ENCODE peak calls at places on chromosome 19, in four cellular contexts. O, F, M and U are unnamed samples.

GRCh38 chr19:38063921-38064320 is 156.9 kb downstream of the SIPA1L3 start:
- DNase-seq in O (no peak), F (no peak), M (no peak), U (no peak)

GRCh38 chr19:8120636-8121480 is 28.5 kb downstream of the FBN3 start:
- DNase-seq in O (no peak), F (no peak), M (no peak), U (no peak)

GRCh38 chr19:3743486-3743885 is 18.0 kb downstream of the APBA3 start:
- DNase-seq in O (no peak), F (no peak), M (no peak), U (peak)

GRCh38 chr19:39377373-39378362 is 13.2 kb downstream of the PAF1 start:
- DNase-seq in O (no peak), F (no peak), M (no peak), U (no peak)

GRCh38 chr19:15191982-15192381 is 8.8 kb downstream of the NOTCH3 start:
- DNase-seq in O (no peak), F (no peak), M (no peak), U (no peak)

GRCh38 chr19:38115264-38115802 is 108.7 kb downstream of the DPF1 start:
- DNase-seq in O (no peak), F (no peak), M (no peak), U (no peak)

GRCh38 chr19:32676186-32676894 is 692 bp downstream of the RGS9BP start:
- DNase-seq in O (no peak), F (no peak), M (no peak), U (no peak)

GRCh38 chr19:11699931-11700794 is 38.6 kb downstream of the ZNF823 start:
- DNase-seq in O (peak), F (peak), M (no peak), U (peak)

GRCh38 chr19:38135150-38135998 is 88.6 kb downstream of the DPF1 start:
- DNase-seq in O (peak), F (peak), M (no peak), U (no peak)

GRCh38 chr19:489418-490196 is 6.7 kb upstream of the MADCAM1 start:
- DNase-seq in O (peak), F (peak), M (no peak), U (peak)

GRCh38 chr19:4301590-4302237 is 475 bp downstream of the TMIGD2 start:
- DNase-seq in O (no peak), F (no peak), M (no peak), U (no peak)

GRCh38 chr19:29530549-29531457 is 5.0 kb downstream of the VSTM2B start:
- DNase-seq in O (no peak), F (no peak), M (no peak), U (no peak)

GRCh38 chr19:39407644-39408391 is 1.2 kb downstream of the ZFP36 start:
- DNase-seq in O (peak), F (no peak), M (no peak), U (peak)

GRCh38 chr19:1360818-1361461 is 22.8 kb upstream of the NDUFS7 start:
- DNase-seq in O (peak), F (peak), M (no peak), U (peak)

GRCh38 chr19:6801397-6802086 is 29.0 kb downstream of the VAV1 start:
- DNase-seq in O (no peak), F (no peak), M (peak), U (peak)

GRCh38 chr19:39103151-39103550 is 19.0 kb downstream of the ACP7 start:
- DNase-seq in O (no peak), F (no peak), M (no peak), U (no peak)

GRCh38 chr19:7789447-7789846 is 26.4 kb downstream of the CLEC4M start:
- DNase-seq in O (no peak), F (no peak), M (no peak), U (no peak)

GRCh38 chr19:55530996-55531395 is 5.9 kb downstream of the SBK2 start:
- DNase-seq in O (no peak), F (no peak), M (no peak), U (no peak)

GRCh38 chr19:1862424-1863307 is 713 bp downstream of the KLF16 start:
- DNase-seq in O (no peak), F (no peak), M (no peak), U (no peak)

GRCh38 chr19:23470873-23471555 is 75.7 kb upstream of the ZNF91 start:
- DNase-seq in O (no peak), F (no peak), M (no peak), U (no peak)

GRCh38 chr19:5892772-5893275 is 10.8 kb downstream of the NDUFA11 start:
- DNase-seq in O (no peak), F (no peak), M (no peak), U (no peak)

GRCh38 chr19:31397308-31397707 is 48.1 kb upstream of the TSHZ3 start:
- DNase-seq in O (no peak), F (no peak), M (no peak), U (no peak)

GRCh38 chr19:6204212-6204611 is 68.7 kb downstream of the ACSBG2 start:
- DNase-seq in O (peak), F (no peak), M (no peak), U (peak)

GRCh38 chr19:31344403-31344802 is 4.8 kb downstream of the TSHZ3 start:
- DNase-seq in O (no peak), F (no peak), M (no peak), U (no peak)

GRCh38 chr19:3227054-3227626 is 2.7 kb downstream of the CELF5 start:
- DNase-seq in O (no peak), F (no peak), M (no peak), U (no peak)

GRCh38 chr19:6362351-6362801 is 1.0 kb downstream of the CLPP start:
- DNase-seq in O (no peak), F (no peak), M (no peak), U (no peak)

GRCh38 chr19:45051929-45052579 is 13.2 kb downstream of the CLASRP start:
- DNase-seq in O (no peak), F (no peak), M (no peak), U (no peak)

GRCh38 chr19:41226053-41226873 is 7.2 kb downstream of the AXL start:
- DNase-seq in O (peak), F (peak), M (peak), U (peak)
- H3K4me3 ChIP-seq in O (peak), F (peak), M (peak), U (peak)

GRCh38 chr19:47418595-47419036 is 711 bp downstream of the MEIS3 start:
- DNase-seq in O (no peak), F (no peak), M (no peak), U (no peak)
- H3K4me3 ChIP-seq in O (peak), F (peak), M (peak), U (peak)

DNA sequence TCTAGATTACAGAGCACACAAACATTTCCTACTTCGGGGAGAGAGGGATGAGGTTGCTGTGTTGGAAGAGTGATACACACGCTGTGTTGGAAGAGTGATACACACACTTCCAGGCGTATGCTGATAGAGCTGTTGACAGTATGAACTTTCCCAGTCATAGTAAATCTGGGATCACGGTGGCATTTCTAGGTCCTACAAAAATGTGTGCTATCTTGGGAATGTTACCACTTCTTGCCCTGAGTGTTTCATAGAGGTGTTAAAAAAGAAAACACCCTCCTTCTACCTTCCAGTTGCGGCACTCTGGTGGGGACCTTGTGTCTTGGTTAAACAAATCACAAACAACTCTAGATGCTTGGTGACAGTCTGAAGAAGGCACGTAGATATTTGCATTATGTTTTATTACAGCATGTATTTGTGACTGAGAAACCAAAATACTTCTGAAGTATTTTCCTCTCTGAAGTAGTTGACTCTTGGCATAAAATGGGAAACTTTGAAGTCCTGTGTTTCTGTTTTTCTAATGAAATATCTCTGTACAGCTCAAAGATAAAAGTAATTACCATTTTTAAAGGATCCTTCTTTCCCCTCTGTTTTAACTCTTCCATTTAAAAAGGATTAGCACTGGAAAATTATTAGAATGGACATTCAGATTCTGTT is 52.5 kb downstream of the ARHGAP35 start:
- DNase-seq in O (no peak), F (no peak), M (no peak), U (no peak)
- H3K4me3 ChIP-seq in O (no peak), F (no peak), M (no peak), U (no peak)

GRCh38 chr19:48511321-48511731 is 309 bp downstream of the LMTK3 start:
- DNase-seq in O (no peak), F (no peak), M (no peak), U (no peak)

GRCh38 chr19:48514123-48514458 is 2.5 kb upstream of the LMTK3 start:
- DNase-seq in O (no peak), F (no peak), M (no peak), U (no peak)

GRCh38 chr19:48511800-48512503 is at the start of gene LMTK3:
- DNase-seq in O (peak), F (peak), M (no peak), U (peak)

GRCh38 chr19:48513289-48514122 is 1.9 kb upstream of the LMTK3 start:
- DNase-seq in O (peak), F (peak), M (no peak), U (peak)

GRCh38 chr19:48512504-48513288 is 1.1 kb upstream of the LMTK3 start:
- DNase-seq in O (no peak), F (no peak), M (no peak), U (no peak)
- H3K4me3 ChIP-seq in O (no peak), F (no peak), M (peak), U (no peak)

GRCh38 chr19:13024958-13025653 is 29.8 kb downstream of the NFIX start:
- DNase-seq in O (no peak), F (no peak), M (no peak), U (no peak)
- H3K4me3 ChIP-seq in O (peak), F (peak), M (peak), U (peak)

GRCh38 chr19:13861714-13862531 is 15.0 kb upstream of the NANOS3 start:
- DNase-seq in O (peak), F (peak), M (peak), U (peak)
- H3K4me3 ChIP-seq in O (peak), F (peak), M (peak), U (peak)

GRCh38 chr19:10332965-10333757 is at the start of gene RAVER1:
- DNase-seq in O (peak), F (peak), M (peak), U (peak)

GRCh38 chr19:10334340-10335148 is 1.2 kb upstream of the RAVER1 start:
- DNase-seq in O (peak), F (peak), M (peak), U (peak)

GRCh38 chr19:10332158-10332964 is 968 bp downstream of the RAVER1 start:
- DNase-seq in O (no peak), F (no peak), M (no peak), U (no peak)

GRCh38 chr19:10333758-10334339 is 520 bp upstream of the RAVER1 start:
- DNase-seq in O (peak), F (no peak), M (no peak), U (peak)

GRCh38 chr19:10335149-10336053 is 2.1 kb upstream of the RAVER1 start:
- DNase-seq in O (no peak), F (no peak), M (no peak), U (no peak)
- H3K4me3 ChIP-seq in O (peak), F (peak), M (peak), U (peak)

DNA sequence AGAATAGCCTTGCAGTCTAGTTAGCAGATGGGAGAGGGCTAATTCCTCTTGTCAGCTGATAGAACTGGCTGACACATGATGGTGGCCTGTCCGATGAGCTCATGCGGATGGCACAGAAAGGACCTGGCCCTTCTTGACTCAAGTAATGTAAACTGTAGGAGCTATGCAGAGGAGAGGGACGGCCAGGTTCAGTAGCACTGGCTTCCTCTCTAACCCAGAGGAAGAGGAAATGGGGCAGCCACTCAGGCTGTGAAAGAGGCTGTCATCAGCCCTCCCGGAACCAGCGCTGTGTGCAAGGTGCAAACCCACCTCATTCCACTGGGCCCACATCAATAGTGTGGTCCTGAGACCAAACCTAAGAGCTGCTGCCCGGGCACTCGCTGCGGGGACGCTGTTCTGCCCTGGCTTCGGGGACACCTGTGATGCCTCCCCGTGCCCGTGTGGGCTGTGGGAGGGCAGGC is 30.7 kb upstream of the USE1 start:
- DNase-seq in O (no peak), F (peak), M (no peak), U (no peak)
- H3K4me3 ChIP-seq in O (no peak), F (no peak), M (no peak), U (no peak)

GRCh38 chr19:48489608-48490216 is 20.5 kb downstream of the CYTH2 start:
- DNase-seq in O (peak), F (peak), M (no peak), U (peak)

GRCh38 chr19:48491793-48492123 is 19.9 kb downstream of the LMTK3 start:
- DNase-seq in O (no peak), F (no peak), M (no peak), U (no peak)

GRCh38 chr19:48492925-48493717 is 18.5 kb downstream of the LMTK3 start:
- DNase-seq in O (peak), F (peak), M (peak), U (peak)

GRCh38 chr19:48493718-48494515 is 17.7 kb downstream of the LMTK3 start:
- DNase-seq in O (no peak), F (no peak), M (no peak), U (no peak)

DNA sequence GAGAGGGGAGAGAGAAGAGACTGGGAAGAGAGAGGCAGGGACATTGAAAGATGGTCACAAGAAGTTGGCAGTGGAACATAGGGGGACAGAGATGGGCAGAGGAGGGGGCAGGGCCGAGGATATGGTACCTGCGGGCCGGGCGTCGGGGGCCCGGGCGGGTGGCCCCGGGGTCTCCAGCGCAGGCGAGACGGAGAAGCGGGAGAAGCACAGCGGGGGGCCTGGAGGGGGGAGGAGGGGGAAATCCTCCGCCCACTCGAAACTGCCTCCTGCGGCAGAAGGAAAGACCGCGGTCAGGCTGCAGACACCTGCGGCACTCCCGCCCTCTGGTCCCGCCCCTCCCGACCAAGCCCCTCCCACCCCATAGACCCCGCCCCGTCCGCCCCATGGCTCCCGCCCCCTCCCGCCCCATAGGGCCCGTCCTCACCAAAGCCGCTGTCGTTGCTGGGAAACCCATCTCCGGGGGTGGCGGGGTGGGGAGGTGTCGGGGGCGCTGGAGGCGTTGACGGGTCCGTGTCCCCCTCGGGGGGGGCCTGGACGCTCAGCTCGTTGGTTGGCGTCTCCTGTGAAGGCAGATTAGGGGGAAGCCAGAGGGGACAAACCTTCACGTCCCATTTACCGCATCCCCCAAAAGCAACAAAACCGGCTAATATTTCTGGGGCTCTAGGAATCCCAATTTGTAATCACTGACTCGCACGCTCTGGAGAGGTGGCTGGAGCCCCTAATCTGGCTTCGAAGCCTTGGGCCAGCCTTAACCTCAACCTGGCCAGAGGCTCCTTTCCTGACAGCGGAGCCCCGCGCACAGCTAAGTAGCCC is 20.4 kb downstream of the LMTK3 start:
- DNase-seq in O (no peak), F (no peak), M (no peak), U (no peak)
- H3K4me3 ChIP-seq in O (no peak), F (no peak), M (no peak), U (no peak)